ENCODE peak calls at places on chromosomes 16 and 17, in four cellular contexts. S is neuronal stem cell, O is IMR-90, I is fibroblast of pulmonary artery. N is an unnamed sample.

GRCh38 chr17:70369296-70369855 is 200.0 kb downstream of the KCNJ2 start:
- DNase-seq in S (no peak), O (no peak), I (no peak), N (peak)

GRCh38 chr17:37671813-37672544 is 28.7 kb upstream of the DDX52 start:
- DNase-seq in S (no peak), O (peak), I (peak), N (peak)

GRCh38 chr17:27153005-27153404 is 140.9 kb upstream of the WSB1 start:
- DNase-seq in S (no peak), O (peak), I (peak), N (peak)

GRCh38 chr17:12973496-12974318 is 44.1 kb downstream of the ELAC2 start:
- DNase-seq in S (no peak), O (no peak), I (no peak), N (no peak)

GRCh38 chr17:53470626-53471025 is 352.1 kb upstream of the KIF2B start:
- DNase-seq in S (no peak), O (no peak), I (no peak), N (no peak)

GRCh38 chr16:53743149-53743566 is 39.2 kb downstream of the FTO start:
- DNase-seq in S (no peak), O (peak), I (peak), N (peak)

GRCh38 chr17:34259151-34259550 is 4.1 kb downstream of the CCL2 start:
- DNase-seq in S (no peak), O (peak), I (peak), N (peak)

GRCh38 chr16:47045459-47045858 is 72.0 kb upstream of the DNAJA2 start:
- DNase-seq in S (no peak), O (no peak), I (no peak), N (no peak)

GRCh38 chr17:74514632-74515035 is 16.6 kb downstream of the CD300LB start:
- DNase-seq in S (no peak), O (no peak), I (no peak), N (no peak)

GRCh38 chr16:5678371-5678770 is 580.8 kb upstream of the EEF2KMT start:
- DNase-seq in S (peak), O (no peak), I (no peak), N (no peak)

GRCh38 chr16:82192665-82193064 is 22.6 kb upstream of the MPHOSPH6 start:
- DNase-seq in S (no peak), O (peak), I (peak), N (peak)

GRCh38 chr17:14037453-14037852 is 31.9 kb upstream of the COX10 start:
- DNase-seq in S (no peak), O (no peak), I (no peak), N (no peak)

GRCh38 chr17:47775181-47775580 is 42.1 kb downstream of the TBX21 start:
- DNase-seq in S (no peak), O (no peak), I (no peak), N (no peak)

GRCh38 chr17:27506348-27507218 is 50.3 kb downstream of the KSR1 start:
- DNase-seq in S (no peak), O (no peak), I (no peak), N (peak)

GRCh38 chr17:49148171-49148570 is 15.6 kb downstream of the B4GALNT2 start:
- DNase-seq in S (no peak), O (no peak), I (no peak), N (no peak)

GRCh38 chr16:29158031-29158430 is 173.2 kb downstream of the LAT start:
- DNase-seq in S (no peak), O (no peak), I (no peak), N (no peak)

GRCh38 chr16:63690961-63691360 is 1430.9 kb downstream of the CDH11 start:
- DNase-seq in S (no peak), O (no peak), I (no peak), N (no peak)

GRCh38 chr16:19524356-19524865 is 669 bp downstream of the CCP110 start:
- DNase-seq in S (peak), O (no peak), I (no peak), N (no peak)

GRCh38 chr17:64171041-64171440 is 41.1 kb upstream of the ERN1 start:
- DNase-seq in S (no peak), O (no peak), I (peak), N (peak)

GRCh38 chr17:42248351-42249179 is 27.6 kb downstream of the STAT5B start:
- DNase-seq in S (no peak), O (peak), I (peak), N (peak)

GRCh38 chr16:56356276-56357241 is 68.8 kb downstream of the AMFR start:
- DNase-seq in S (peak), O (peak), I (peak), N (peak)

GRCh38 chr16:50708373-50709060 is 15.1 kb downstream of the NOD2 start:
- DNase-seq in S (no peak), O (no peak), I (no peak), N (no peak)
- H3K4me3 ChIP-seq in S (no peak), O (no peak), I (no peak), N (no peak)

DNA sequence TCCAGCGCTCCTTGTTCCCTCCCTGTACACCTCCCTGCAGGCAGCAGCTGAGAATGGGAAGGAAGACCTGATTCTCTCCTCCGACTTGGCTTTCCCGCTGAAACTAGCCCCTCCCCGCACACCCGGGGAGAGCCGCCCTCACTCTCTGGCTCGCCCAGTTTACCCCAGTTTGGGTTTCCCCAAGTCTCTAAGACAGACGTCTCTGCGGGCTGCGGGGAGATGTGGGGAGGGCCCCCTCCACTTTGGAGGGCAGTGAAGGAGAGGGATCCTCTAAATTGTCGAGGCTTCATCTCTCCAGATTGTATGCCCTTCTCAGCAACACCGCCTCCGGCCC is 797 bp downstream of the GRB7 start:
- DNase-seq in S (no peak), O (no peak), I (no peak), N (no peak)
- H3K4me3 ChIP-seq in S (peak), O (no peak), I (peak), N (no peak)

GRCh38 chr17:9240659-9241370 is 219.5 kb downstream of the NTN1 start:
- DNase-seq in S (no peak), O (peak), I (peak), N (peak)
- H3K4me3 ChIP-seq in S (no peak), O (no peak), I (peak), N (peak)

DNA sequence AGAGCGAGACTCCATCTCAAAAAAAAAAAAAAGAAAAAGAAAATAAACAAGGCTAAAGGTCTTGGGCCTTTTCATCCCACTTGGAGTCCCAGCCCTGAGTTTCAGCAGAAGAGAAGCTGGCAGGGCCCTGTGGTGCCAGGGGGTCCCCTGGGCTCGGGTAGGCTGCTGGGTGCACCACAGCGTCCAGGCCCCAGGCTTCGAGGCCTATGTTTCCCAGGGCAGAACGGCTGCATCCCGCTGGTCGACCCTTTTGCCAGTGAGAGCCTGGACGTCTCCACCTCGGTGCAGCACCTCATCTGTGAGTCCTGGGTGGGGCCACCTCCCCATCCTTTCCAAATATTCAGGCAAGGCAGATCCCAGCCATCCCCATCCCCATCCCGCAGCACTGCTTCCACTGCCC is 2.2 kb downstream of the TMEM235 start:
- DNase-seq in S (no peak), O (no peak), I (no peak), N (no peak)
- H3K4me3 ChIP-seq in S (no peak), O (no peak), I (no peak), N (no peak)

GRCh38 chr17:75588546-75589016 is 981 bp downstream of the MYO15B start:
- DNase-seq in S (peak), O (no peak), I (no peak), N (no peak)

GRCh38 chr17:75590314-75590761 is 2.7 kb downstream of the MYO15B start:
- DNase-seq in S (no peak), O (no peak), I (no peak), N (no peak)

GRCh38 chr17:75589919-75590303 is 2.3 kb downstream of the MYO15B start:
- DNase-seq in S (no peak), O (no peak), I (no peak), N (no peak)

GRCh38 chr17:75589017-75589918 is 1.7 kb downstream of the MYO15B start:
- DNase-seq in S (peak), O (peak), I (peak), N (peak)

DNA sequence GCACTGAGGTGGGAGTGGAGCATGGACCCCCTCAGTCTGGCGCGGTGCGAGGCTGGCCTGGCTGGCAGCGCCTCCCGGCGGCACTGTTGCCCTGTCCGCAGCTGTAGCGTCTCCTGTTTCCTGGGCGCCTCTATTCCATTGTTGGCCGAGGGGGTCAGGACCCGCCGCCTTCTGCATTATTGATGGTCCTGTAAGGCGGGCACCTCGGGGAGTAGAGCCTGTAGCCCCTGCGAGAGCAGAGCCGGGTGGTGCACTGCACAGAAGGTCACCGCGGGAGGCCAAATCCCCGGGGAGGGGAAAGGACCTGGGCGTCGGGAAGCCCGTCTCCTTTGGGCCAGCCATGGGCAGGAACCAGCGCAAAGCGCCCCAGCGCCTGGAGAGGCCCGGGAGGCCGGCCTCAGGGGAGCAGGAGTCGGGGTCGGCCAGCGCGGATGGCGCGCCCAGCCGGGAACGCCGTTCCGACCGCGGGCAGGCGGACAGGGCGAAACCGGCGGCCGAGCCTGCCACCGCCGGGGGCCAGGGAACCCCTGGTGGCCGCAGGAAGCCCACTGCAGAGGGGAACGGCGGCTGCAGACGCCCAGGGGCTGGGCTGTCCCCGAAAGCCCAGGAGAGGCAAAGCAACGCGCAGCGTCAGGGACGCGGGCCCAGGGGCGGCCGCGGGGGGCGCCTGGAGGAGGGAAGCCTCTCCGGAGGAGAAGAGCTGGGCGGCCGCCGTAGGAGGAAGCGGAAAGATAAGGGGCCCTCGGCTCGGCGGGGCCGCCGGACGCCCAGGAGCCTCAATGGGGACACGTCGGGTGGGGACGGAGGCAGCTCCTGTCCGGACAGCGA is at the start of gene MYO15B:
- DNase-seq in S (peak), O (no peak), I (no peak), N (peak)
- H3K4me3 ChIP-seq in S (peak), O (no peak), I (peak), N (no peak)

DNA sequence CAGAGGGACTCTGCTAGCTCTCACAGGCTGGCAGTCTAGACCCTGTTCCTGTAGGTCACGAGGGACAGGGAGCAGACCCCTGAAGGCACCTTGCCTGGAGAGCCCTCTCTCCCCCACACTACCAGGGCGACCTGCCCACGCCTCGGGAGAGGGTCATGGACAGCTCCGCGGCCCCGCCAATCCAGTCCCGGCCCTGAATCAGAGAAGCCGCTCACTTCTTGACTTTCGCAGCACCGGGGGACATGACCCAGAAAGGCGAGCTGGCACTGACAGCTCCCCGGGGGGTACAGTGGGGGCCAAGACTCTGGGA is 5.1 kb downstream of the KIFC3 start:
- DNase-seq in S (no peak), O (no peak), I (no peak), N (no peak)
- H3K4me3 ChIP-seq in S (no peak), O (no peak), I (no peak), N (no peak)

GRCh38 chr17:32802306-32802705 is 74.6 kb downstream of the MYO1D start:
- DNase-seq in S (no peak), O (no peak), I (no peak), N (no peak)
- H3K4me3 ChIP-seq in S (no peak), O (no peak), I (no peak), N (no peak)

GRCh38 chr17:43365356-43365755 is 33.4 kb upstream of the ARL4D start:
- DNase-seq in S (no peak), O (no peak), I (no peak), N (no peak)

GRCh38 chr17:43369986-43370385 is 28.8 kb upstream of the ARL4D start:
- DNase-seq in S (no peak), O (no peak), I (no peak), N (no peak)

GRCh38 chr17:43366809-43367587 is 31.8 kb upstream of the ARL4D start:
- DNase-seq in S (no peak), O (no peak), I (no peak), N (peak)

GRCh38 chr17:43368740-43369506 is 29.9 kb upstream of the ARL4D start:
- DNase-seq in S (peak), O (peak), I (peak), N (peak)

GRCh38 chr17:43367588-43368242 is 31.1 kb upstream of the ARL4D start:
- DNase-seq in S (peak), O (peak), I (peak), N (peak)
- H3K4me3 ChIP-seq in S (no peak), O (peak), I (peak), N (peak)

N was measured in cardiac fibroblast.